ENCODE peak calls at places on chromosomes 1 and 21, in five cellular contexts. One of them, this sample, is unnamed.

GRCh38 chr1:109240158-109241152 is 8.9 kb upstream of the CELSR2 start:
- DNase-seq in astrocyte of the spinal cord: peak; percentile 78
- DNase-seq in osteocyte: peak; percentile 87
- DNase-seq in gastrocnemius medialis: no peak
- DNase-seq in GM12865: no peak
- DNase-seq in this sample: no peak

GRCh38 chr1:117346206-117346928 is 20.9 kb upstream of the MAN1A2 start:
- DNase-seq in GM12865: no peak
- DNase-seq in gastrocnemius medialis: no peak
- DNase-seq in astrocyte of the spinal cord: no peak
- DNase-seq in osteocyte: no peak
- DNase-seq in this sample: no peak

GRCh38 chr1:29675481-29676263 is 439.4 kb downstream of the PTPRU start:
- DNase-seq in osteocyte: peak; percentile 42
- DNase-seq in gastrocnemius medialis: no peak
- DNase-seq in GM12865: no peak
- DNase-seq in astrocyte of the spinal cord: peak; percentile 34
- DNase-seq in this sample: no peak

GRCh38 chr21:41692216-41692615 is 74.6 kb downstream of the RIPK4 start:
- DNase-seq in astrocyte of the spinal cord: no peak
- DNase-seq in gastrocnemius medialis: no peak
- DNase-seq in GM12865: no peak
- DNase-seq in osteocyte: no peak
- DNase-seq in this sample: no peak

GRCh38 chr21:31557956-31558838 is 101.3 kb upstream of the SOD1 start:
- DNase-seq in GM12865: no peak
- DNase-seq in osteocyte: no peak
- DNase-seq in gastrocnemius medialis: no peak
- DNase-seq in astrocyte of the spinal cord: peak; percentile 28
- DNase-seq in this sample: peak; percentile 55

GRCh38 chr1:182615468-182616129 is 11.4 kb upstream of the RGS16 start:
- DNase-seq in gastrocnemius medialis: no peak
- DNase-seq in GM12865: peak; percentile 79
- DNase-seq in astrocyte of the spinal cord: peak; percentile 78
- DNase-seq in osteocyte: no peak
- DNase-seq in this sample: no peak

GRCh38 chr1:47533176-47534039 is 95.6 kb downstream of the FOXD2 start:
- DNase-seq in GM12865: no peak
- DNase-seq in gastrocnemius medialis: no peak
- DNase-seq in osteocyte: no peak
- DNase-seq in astrocyte of the spinal cord: peak; percentile 82
- DNase-seq in this sample: peak; percentile 65

GRCh38 chr1:61452354-61452990 is 272.5 kb downstream of the TM2D1 start:
- DNase-seq in gastrocnemius medialis: no peak
- DNase-seq in osteocyte: no peak
- DNase-seq in astrocyte of the spinal cord: no peak
- DNase-seq in GM12865: no peak
- DNase-seq in this sample: no peak

GRCh38 chr1:26938004-26938658 is 16.6 kb downstream of the NUDC start:
- DNase-seq in gastrocnemius medialis: no peak
- DNase-seq in osteocyte: no peak
- DNase-seq in GM12865: no peak
- DNase-seq in astrocyte of the spinal cord: no peak
- DNase-seq in this sample: no peak

GRCh38 chr1:48776400-48777218 is at the start of gene BEND5:
- DNase-seq in osteocyte: no peak
- DNase-seq in gastrocnemius medialis: no peak
- DNase-seq in astrocyte of the spinal cord: peak; percentile 47
- DNase-seq in GM12865: no peak
- DNase-seq in this sample: peak; percentile 57

GRCh38 chr1:5513891-5514515 is 478.2 kb downstream of the NPHP4 start:
- DNase-seq in astrocyte of the spinal cord: no peak
- DNase-seq in GM12865: no peak
- DNase-seq in osteocyte: no peak
- DNase-seq in gastrocnemius medialis: no peak
- DNase-seq in this sample: no peak

GRCh38 chr1:155651861-155652661 is 36.5 kb downstream of the YY1AP1 start:
- DNase-seq in osteocyte: no peak
- DNase-seq in astrocyte of the spinal cord: no peak
- DNase-seq in GM12865: no peak
- DNase-seq in gastrocnemius medialis: no peak
- DNase-seq in this sample: no peak

GRCh38 chr1:155652951-155653350 is 35.6 kb downstream of the YY1AP1 start:
- DNase-seq in gastrocnemius medialis: no peak
- DNase-seq in osteocyte: no peak
- DNase-seq in astrocyte of the spinal cord: no peak
- DNase-seq in GM12865: no peak
- DNase-seq in this sample: no peak

GRCh38 chr1:155657463-155657862 is 31.1 kb downstream of the YY1AP1 start:
- DNase-seq in osteocyte: no peak
- DNase-seq in astrocyte of the spinal cord: no peak
- DNase-seq in gastrocnemius medialis: no peak
- DNase-seq in GM12865: no peak
- DNase-seq in this sample: no peak
- TF ChIP-seq CTCF in osteocyte: no peak
- TF ChIP-seq CTCF in astrocyte of the spinal cord: no peak
- TF ChIP-seq CTCF in gastrocnemius medialis: no peak
- TF ChIP-seq CTCF in GM12865: no peak
- TF ChIP-seq CTCF in this sample: no peak

DNA sequence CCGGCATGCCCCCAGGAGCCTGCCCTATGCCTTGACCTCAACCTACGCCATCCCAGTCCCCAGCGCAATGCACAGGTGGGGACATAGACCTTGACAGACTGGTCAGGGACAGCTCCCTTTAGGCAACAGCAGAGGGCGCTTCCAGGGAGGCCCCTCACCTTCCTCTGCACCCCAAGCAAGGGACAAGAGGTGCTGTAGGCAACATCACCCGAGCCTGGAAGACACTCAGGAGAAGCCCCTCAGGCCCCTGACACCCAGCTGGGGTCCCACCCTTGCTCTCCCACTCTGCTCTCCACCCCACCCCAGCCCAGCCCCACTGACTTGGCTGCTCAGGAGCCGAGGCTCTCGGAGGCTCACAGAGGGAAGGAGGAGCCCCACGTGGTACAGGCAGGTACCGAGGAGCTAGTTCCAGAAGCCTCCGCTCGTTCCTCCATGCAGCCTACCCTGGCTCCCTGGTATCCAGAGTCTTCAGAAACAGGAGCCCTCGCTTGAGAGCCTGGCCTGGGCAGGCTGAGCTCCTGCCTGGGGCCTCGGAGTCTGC is 2.4 kb upstream of the WNT3A start:
- DNase-seq in gastrocnemius medialis: no peak
- DNase-seq in osteocyte: peak; percentile 82
- DNase-seq in astrocyte of the spinal cord: no peak
- DNase-seq in GM12865: peak; percentile 54
- DNase-seq in this sample: no peak
- TF ChIP-seq CTCF in gastrocnemius medialis: no peak
- TF ChIP-seq CTCF in osteocyte: peak; percentile 35
- TF ChIP-seq CTCF in astrocyte of the spinal cord: peak; percentile 44
- TF ChIP-seq CTCF in GM12865: peak; percentile 60
- TF ChIP-seq CTCF in this sample: peak; percentile 60

GRCh38 chr1:44010935-44011610 is 19.7 kb downstream of the CCDC24 start:
- DNase-seq in GM12865: no peak
- DNase-seq in astrocyte of the spinal cord: no peak
- DNase-seq in osteocyte: no peak
- DNase-seq in gastrocnemius medialis: no peak
- DNase-seq in this sample: no peak
- TF ChIP-seq CTCF in GM12865: no peak
- TF ChIP-seq CTCF in astrocyte of the spinal cord: no peak
- TF ChIP-seq CTCF in osteocyte: no peak
- TF ChIP-seq CTCF in gastrocnemius medialis: no peak
- TF ChIP-seq CTCF in this sample: no peak

DNA sequence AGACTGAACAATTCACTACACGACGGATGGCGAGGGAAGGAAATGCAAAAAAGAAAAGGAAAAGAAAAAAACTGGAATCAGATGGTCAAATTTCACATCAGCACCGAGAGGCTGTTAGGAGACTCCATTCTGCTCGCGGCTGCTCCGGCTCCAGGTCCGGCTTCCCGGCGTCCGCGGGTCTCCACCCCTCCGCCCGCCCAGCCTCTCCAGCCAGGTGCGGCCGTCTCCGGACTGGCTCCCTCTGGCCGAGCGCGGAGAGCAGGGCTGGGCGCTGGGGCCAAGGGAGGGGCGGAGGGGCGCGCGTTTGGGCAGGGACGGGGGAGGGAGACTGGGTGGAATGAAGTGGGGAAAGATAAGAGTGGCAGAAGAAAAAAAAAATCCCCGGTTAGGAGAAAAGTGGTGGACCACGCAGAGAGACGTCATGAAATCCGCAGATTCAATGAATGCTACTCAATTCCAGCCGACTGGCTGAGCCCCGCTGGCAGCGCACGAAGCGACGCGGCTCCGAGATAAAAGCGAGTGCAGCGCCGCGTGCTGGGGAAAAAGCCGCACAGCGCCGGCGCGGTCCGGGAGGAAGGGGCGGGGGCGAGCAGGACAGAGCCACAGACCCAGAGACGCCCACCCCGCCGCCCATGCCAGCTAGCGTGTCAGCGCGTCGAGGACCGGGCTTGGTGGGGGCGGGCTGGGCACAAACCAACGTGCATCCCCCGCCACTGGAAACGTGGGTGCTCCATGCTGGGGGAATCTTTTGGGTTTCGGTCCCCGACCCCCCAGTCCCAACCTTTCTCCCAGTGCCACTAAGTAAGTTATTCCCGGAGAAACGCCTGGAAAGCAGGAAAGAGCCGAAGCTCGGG is at the start of gene KCNJ6:
- DNase-seq in osteocyte: peak; percentile 92
- DNase-seq in astrocyte of the spinal cord: peak; percentile 54
- DNase-seq in gastrocnemius medialis: no peak
- DNase-seq in GM12865: no peak
- DNase-seq in this sample: peak; percentile 85
- TF ChIP-seq CTCF in osteocyte: peak; percentile 77
- TF ChIP-seq CTCF in astrocyte of the spinal cord: peak; percentile 80
- TF ChIP-seq CTCF in gastrocnemius medialis: no peak
- TF ChIP-seq CTCF in GM12865: peak; percentile 10
- TF ChIP-seq CTCF in this sample: peak; percentile 72

GRCh38 chr1:11320153-11320936 is 47.3 kb downstream of the UBIAD1 start:
- DNase-seq in astrocyte of the spinal cord: no peak
- DNase-seq in GM12865: peak; percentile 49
- DNase-seq in osteocyte: no peak
- DNase-seq in gastrocnemius medialis: no peak
- DNase-seq in this sample: peak; percentile 64
- TF ChIP-seq CTCF in astrocyte of the spinal cord: peak; percentile 54
- TF ChIP-seq CTCF in GM12865: peak; percentile 78
- TF ChIP-seq CTCF in osteocyte: peak; percentile 46
- TF ChIP-seq CTCF in gastrocnemius medialis: peak; percentile 12
- TF ChIP-seq CTCF in this sample: peak; percentile 72

GRCh38 chr1:208997726-208998312 is 585.7 kb upstream of the CAMK1G start:
- DNase-seq in gastrocnemius medialis: no peak
- DNase-seq in GM12865: peak; percentile 7
- DNase-seq in osteocyte: no peak
- DNase-seq in astrocyte of the spinal cord: no peak
- DNase-seq in this sample: no peak
- TF ChIP-seq CTCF in gastrocnemius medialis: no peak
- TF ChIP-seq CTCF in GM12865: no peak
- TF ChIP-seq CTCF in osteocyte: peak; percentile 52
- TF ChIP-seq CTCF in astrocyte of the spinal cord: peak; percentile 58
- TF ChIP-seq CTCF in this sample: peak; percentile 54

DNA sequence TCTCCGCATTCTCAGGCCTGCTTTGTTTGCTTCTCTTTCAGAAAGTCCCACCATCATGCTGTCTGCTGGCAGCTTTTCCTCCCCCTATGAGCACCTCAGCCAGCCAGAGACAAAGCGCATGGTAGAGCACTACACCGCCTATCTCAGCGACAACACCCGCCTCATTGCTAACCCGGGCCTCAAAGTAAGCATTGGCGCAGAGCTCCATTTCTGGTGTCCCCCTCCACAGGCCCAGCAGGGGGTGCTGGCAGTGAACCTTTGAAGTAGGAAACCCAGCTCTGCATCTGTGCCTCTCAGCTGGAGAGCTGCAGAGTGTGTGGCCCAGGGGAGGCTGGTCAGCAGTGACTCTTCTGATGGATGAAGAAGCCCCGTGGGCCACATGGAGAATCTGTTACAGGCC is 81.2 kb upstream of the RAVER2 start:
- DNase-seq in GM12865: peak; percentile 14
- DNase-seq in osteocyte: no peak
- DNase-seq in astrocyte of the spinal cord: peak; percentile 41
- DNase-seq in gastrocnemius medialis: no peak
- DNase-seq in this sample: peak; percentile 36
- TF ChIP-seq CTCF in GM12865: peak; percentile 27
- TF ChIP-seq CTCF in osteocyte: no peak
- TF ChIP-seq CTCF in astrocyte of the spinal cord: peak; percentile 35
- TF ChIP-seq CTCF in gastrocnemius medialis: no peak
- TF ChIP-seq CTCF in this sample: peak; percentile 48